ENCODE peak calls at places on chromosomes 12 and 14, in seven cellular contexts. One of them, this sample, is unnamed.

GRCh38 chr14:61695695-61696527 is 598 bp downstream of the HIF1A start:
- DNase-seq in mucosa of descending colon: peak
- DNase-seq in astrocyte: peak
- DNase-seq in lower leg skin: peak
- DNase-seq in AG09319: no peak
- DNase-seq in tibial artery: peak
- DNase-seq in prostate gland: peak
- DNase-seq in this sample: peak

GRCh38 chr14:87386453-87386980 is 606.5 kb downstream of the GALC start:
- DNase-seq in tibial artery: no peak
- DNase-seq in AG09319: no peak
- DNase-seq in lower leg skin: no peak
- DNase-seq in prostate gland: no peak
- DNase-seq in mucosa of descending colon: no peak
- DNase-seq in astrocyte: no peak
- DNase-seq in this sample: no peak

GRCh38 chr14:59013672-59014298 is 174.7 kb upstream of the DAAM1 start:
- DNase-seq in tibial artery: no peak
- DNase-seq in lower leg skin: no peak
- DNase-seq in astrocyte: peak
- DNase-seq in AG09319: no peak
- DNase-seq in mucosa of descending colon: no peak
- DNase-seq in prostate gland: no peak
- DNase-seq in this sample: no peak

GRCh38 chr12:64099430-64099829 is 122.7 kb downstream of the KICS2 start:
- DNase-seq in AG09319: peak
- DNase-seq in prostate gland: no peak
- DNase-seq in astrocyte: peak
- DNase-seq in tibial artery: no peak
- DNase-seq in mucosa of descending colon: no peak
- DNase-seq in lower leg skin: no peak
- DNase-seq in this sample: no peak

GRCh38 chr12:44774815-44775411 is 101.2 kb downstream of the NELL2 start:
- DNase-seq in lower leg skin: no peak
- DNase-seq in mucosa of descending colon: peak
- DNase-seq in tibial artery: no peak
- DNase-seq in AG09319: no peak
- DNase-seq in prostate gland: no peak
- DNase-seq in astrocyte: no peak
- DNase-seq in this sample: no peak

GRCh38 chr12:50618864-50619609 is 114.3 kb downstream of the DIP2B start:
- DNase-seq in tibial artery: no peak
- DNase-seq in lower leg skin: no peak
- DNase-seq in mucosa of descending colon: no peak
- DNase-seq in astrocyte: peak
- DNase-seq in prostate gland: no peak
- DNase-seq in AG09319: no peak
- DNase-seq in this sample: no peak

GRCh38 chr12:122473543-122474323 is 27.0 kb downstream of the ZCCHC8 start:
- DNase-seq in prostate gland: no peak
- DNase-seq in mucosa of descending colon: no peak
- DNase-seq in lower leg skin: peak
- DNase-seq in tibial artery: no peak
- DNase-seq in AG09319: no peak
- DNase-seq in astrocyte: peak
- DNase-seq in this sample: peak

GRCh38 chr12:104687823-104688573 is 231.2 kb downstream of the CHST11 start:
- DNase-seq in astrocyte: no peak
- DNase-seq in AG09319: no peak
- DNase-seq in lower leg skin: no peak
- DNase-seq in prostate gland: no peak
- DNase-seq in mucosa of descending colon: no peak
- DNase-seq in tibial artery: no peak
- DNase-seq in this sample: no peak

GRCh38 chr12:116818948-116819832 is 62.1 kb downstream of the HRK start:
- DNase-seq in astrocyte: peak
- DNase-seq in mucosa of descending colon: peak
- DNase-seq in lower leg skin: peak
- DNase-seq in tibial artery: peak
- DNase-seq in prostate gland: peak
- DNase-seq in AG09319: peak
- DNase-seq in this sample: peak

GRCh38 chr12:109981311-109981710 is 14.9 kb downstream of the GIT2 start:
- DNase-seq in AG09319: no peak
- DNase-seq in tibial artery: no peak
- DNase-seq in lower leg skin: no peak
- DNase-seq in mucosa of descending colon: no peak
- DNase-seq in prostate gland: no peak
- DNase-seq in astrocyte: no peak
- DNase-seq in this sample: peak

GRCh38 chr14:100649173-100649519 is 61.9 kb upstream of the BEGAIN start:
- DNase-seq in prostate gland: no peak
- DNase-seq in mucosa of descending colon: no peak
- DNase-seq in astrocyte: peak
- DNase-seq in lower leg skin: no peak
- DNase-seq in tibial artery: no peak
- DNase-seq in AG09319: no peak
- DNase-seq in this sample: no peak

GRCh38 chr12:202081-202731 is 11.8 kb downstream of the SLC6A12 start:
- DNase-seq in lower leg skin: no peak
- DNase-seq in astrocyte: no peak
- DNase-seq in mucosa of descending colon: no peak
- DNase-seq in tibial artery: no peak
- DNase-seq in AG09319: no peak
- DNase-seq in prostate gland: peak
- DNase-seq in this sample: no peak

GRCh38 chr14:21669284-21669683 is 4.3 kb downstream of the OR4E1 start:
- DNase-seq in mucosa of descending colon: no peak
- DNase-seq in AG09319: no peak
- DNase-seq in lower leg skin: no peak
- DNase-seq in astrocyte: no peak
- DNase-seq in prostate gland: no peak
- DNase-seq in tibial artery: no peak
- DNase-seq in this sample: no peak

GRCh38 chr14:56333361-56334279 is 215.4 kb downstream of the PELI2 start:
- DNase-seq in tibial artery: no peak
- DNase-seq in astrocyte: peak
- DNase-seq in prostate gland: no peak
- DNase-seq in AG09319: no peak
- DNase-seq in lower leg skin: no peak
- DNase-seq in mucosa of descending colon: no peak
- DNase-seq in this sample: no peak

GRCh38 chr12:87311206-87311605 is 718.0 kb downstream of the C12orf50 start:
- DNase-seq in lower leg skin: no peak
- DNase-seq in AG09319: no peak
- DNase-seq in prostate gland: no peak
- DNase-seq in astrocyte: peak
- DNase-seq in tibial artery: no peak
- DNase-seq in mucosa of descending colon: no peak
- DNase-seq in this sample: no peak

GRCh38 chr14:60515244-60515695 is 6.3 kb downstream of the SIX6 start:
- DNase-seq in prostate gland: no peak
- DNase-seq in AG09319: no peak
- DNase-seq in astrocyte: no peak
- DNase-seq in lower leg skin: no peak
- DNase-seq in tibial artery: no peak
- DNase-seq in mucosa of descending colon: no peak
- DNase-seq in this sample: no peak
- TF ChIP-seq CTCF in prostate gland: no peak
- TF ChIP-seq CTCF in AG09319: no peak
- TF ChIP-seq CTCF in astrocyte: no peak
- TF ChIP-seq CTCF in lower leg skin: no peak
- TF ChIP-seq CTCF in tibial artery: no peak
- TF ChIP-seq CTCF in mucosa of descending colon: no peak
- TF ChIP-seq CTCF in this sample: no peak

GRCh38 chr14:55102141-55102547 is 26.9 kb upstream of the LGALS3 start:
- DNase-seq in astrocyte: peak
- DNase-seq in mucosa of descending colon: peak
- DNase-seq in AG09319: peak
- DNase-seq in lower leg skin: peak
- DNase-seq in tibial artery: peak
- DNase-seq in prostate gland: peak
- DNase-seq in this sample: peak
- TF ChIP-seq CTCF in astrocyte: no peak
- TF ChIP-seq CTCF in mucosa of descending colon: no peak
- TF ChIP-seq CTCF in AG09319: no peak
- TF ChIP-seq CTCF in lower leg skin: no peak
- TF ChIP-seq CTCF in tibial artery: no peak
- TF ChIP-seq CTCF in prostate gland: no peak
- TF ChIP-seq CTCF in this sample: no peak

DNA sequence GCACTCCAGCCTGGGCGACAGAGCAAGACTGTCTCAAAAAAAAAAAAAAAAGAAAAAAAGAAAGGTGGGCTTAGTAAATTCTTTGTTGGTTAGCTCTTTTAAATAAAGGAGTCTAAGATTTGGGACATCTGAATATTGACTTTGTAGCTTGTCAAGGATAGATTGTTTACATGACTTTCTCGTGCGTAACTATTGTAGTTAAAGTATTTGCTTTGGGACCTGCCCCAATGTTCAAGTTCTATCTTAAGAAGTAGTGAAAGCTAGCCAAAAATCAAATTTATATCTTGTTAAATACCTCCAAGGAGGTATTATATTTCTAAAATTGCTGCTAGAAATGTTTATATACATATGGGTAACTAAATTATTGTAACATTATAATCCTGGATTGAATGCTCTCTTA is 32.4 kb downstream of the PTPN21 start:
- DNase-seq in AG09319: no peak
- DNase-seq in prostate gland: peak
- DNase-seq in tibial artery: no peak
- DNase-seq in lower leg skin: no peak
- DNase-seq in mucosa of descending colon: no peak
- DNase-seq in astrocyte: no peak
- DNase-seq in this sample: no peak
- TF ChIP-seq CTCF in AG09319: no peak
- TF ChIP-seq CTCF in prostate gland: no peak
- TF ChIP-seq CTCF in tibial artery: no peak
- TF ChIP-seq CTCF in lower leg skin: no peak
- TF ChIP-seq CTCF in mucosa of descending colon: no peak
- TF ChIP-seq CTCF in astrocyte: no peak
- TF ChIP-seq CTCF in this sample: no peak

DNA sequence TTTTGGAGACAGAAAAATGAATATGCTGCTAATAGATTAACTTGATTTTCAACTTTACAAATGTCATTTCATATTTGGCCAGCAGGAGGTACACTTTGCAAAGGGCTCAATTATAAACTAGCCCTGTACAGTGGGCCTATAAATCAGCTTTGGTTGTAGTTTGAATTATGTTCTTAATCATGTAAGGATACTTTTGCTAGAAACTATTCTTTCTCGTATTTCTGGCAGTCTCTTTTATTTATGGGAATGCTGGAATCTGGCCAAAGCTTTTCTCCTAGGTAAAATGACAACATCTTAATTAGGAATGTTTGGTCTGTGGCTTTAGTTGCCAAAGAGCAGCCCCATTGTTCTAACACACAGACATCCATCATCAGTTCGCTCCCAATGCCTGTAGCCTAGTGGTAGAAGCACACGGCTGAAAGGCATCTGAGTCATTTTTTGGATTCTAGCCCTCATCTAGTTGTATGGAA is 1322.3 kb upstream of the SEL1L start:
- DNase-seq in AG09319: no peak
- DNase-seq in prostate gland: peak
- DNase-seq in astrocyte: peak
- DNase-seq in tibial artery: no peak
- DNase-seq in mucosa of descending colon: no peak
- DNase-seq in lower leg skin: no peak
- DNase-seq in this sample: no peak
- TF ChIP-seq CTCF in AG09319: peak
- TF ChIP-seq CTCF in prostate gland: peak
- TF ChIP-seq CTCF in astrocyte: peak
- TF ChIP-seq CTCF in tibial artery: peak
- TF ChIP-seq CTCF in mucosa of descending colon: no peak
- TF ChIP-seq CTCF in lower leg skin: no peak
- TF ChIP-seq CTCF in this sample: peak